ENCODE peak calls at places on chromosome 19, in five cellular contexts. U, C, T, H and A are unnamed samples.

GRCh38 chr19:53333071-53333465 is 481 bp upstream of the ZNF845 start:
- DNase-seq in C (peak; percentile 38), T (no peak), U (peak; percentile 80), H (no peak), A (no peak)

GRCh38 chr19:6738726-6739389 is 622 bp upstream of the TRIP10 start:
- DNase-seq in H (no peak), C (peak; percentile 24), T (no peak), U (no peak), A (no peak)

GRCh38 chr19:5691205-5691929 is 1.3 kb downstream of the RPL36 start:
- DNase-seq in U (peak; percentile 90), T (no peak), H (peak; percentile 73), C (peak; percentile 77), A (peak; percentile 63)

GRCh38 chr19:40090256-40091204 is at the start of gene ZNF780A:
- DNase-seq in C (peak; percentile 78), T (peak; percentile 75), U (peak; percentile 92), H (peak; percentile 72), A (peak; percentile 57)

GRCh38 chr19:17020380-17020779 is 6.2 kb downstream of the CPAMD8 start:
- DNase-seq in U (no peak), C (no peak), T (no peak), H (no peak), A (no peak)

GRCh38 chr19:7552781-7553180 is 17.3 kb downstream of the PNPLA6 start:
- DNase-seq in U (no peak), H (no peak), C (no peak), T (no peak), A (no peak)

GRCh38 chr19:30069535-30070197 is 127.6 kb downstream of the URI1 start:
- DNase-seq in C (no peak), T (no peak), U (no peak), H (no peak), A (no peak)

GRCh38 chr19:54541712-54542111 is 31.9 kb upstream of the LILRA2 start:
- DNase-seq in T (no peak), C (no peak), U (peak; percentile 2), H (no peak), A (no peak)

GRCh38 chr19:35122687-35123551 is 7.3 kb downstream of the FXYD3 start:
- DNase-seq in C (no peak), H (no peak), T (no peak), U (no peak), A (no peak)

GRCh38 chr19:53365899-53366493 is 491 bp downstream of the ZNF525 start:
- DNase-seq in T (peak; percentile 55), U (no peak), H (no peak), C (peak; percentile 49), A (no peak)

GRCh38 chr19:47421844-47422395 is 2.6 kb upstream of the MEIS3 start:
- DNase-seq in U (no peak), T (no peak), C (no peak), H (no peak), A (no peak)

GRCh38 chr19:28727835-28728159 is 485.2 kb downstream of the UQCRFS1 start:
- DNase-seq in C (no peak), U (no peak), H (no peak), T (no peak), A (no peak)